ENCODE peak calls at places on chromosomes 3 and 15, in eight cellular contexts. D, Y, V, G, X, B, C and J are unnamed samples. For H3K4me1, the result is how much of the 10 kb centered on the place peaks cover.

GRCh38 chr3:10285742-10286524 is 6.8 kb downstream of the GHRL start:
- DNase-seq in B (no peak), G (no peak), X (no peak), D (no peak), V (peak), C (no peak), Y (no peak), J (no peak)

GRCh38 chr3:126816956-126817777 is 113.1 kb downstream of the CHCHD6 start:
- DNase-seq in V (no peak), X (peak), B (no peak), D (peak), C (no peak), Y (no peak), G (no peak), J (peak)

GRCh38 chr3:133455281-133455680 is 55.4 kb downstream of the BFSP2 start:
- DNase-seq in Y (no peak), X (no peak), V (no peak), D (no peak), C (no peak), G (no peak), B (no peak), J (no peak)

GRCh38 chr3:122742234-122742633 is 51.4 kb downstream of the HSPBAP1 start:
- DNase-seq in Y (no peak), B (no peak), C (no peak), X (no peak), V (no peak), G (no peak), D (no peak), J (no peak)

GRCh38 chr3:36796896-36797295 is 32.5 kb upstream of the DCLK3 start:
- DNase-seq in Y (no peak), G (no peak), X (no peak), D (no peak), C (no peak), V (peak), B (no peak), J (no peak)

GRCh38 chr15:65189102-65189740 is 4.1 kb upstream of the CLPX start:
- DNase-seq in V (peak), X (no peak), B (no peak), Y (no peak), D (peak), G (peak), C (peak), J (no peak)

GRCh38 chr3:37396731-37397130 is 222.3 kb upstream of the LRRFIP2 start:
- DNase-seq in C (no peak), G (no peak), Y (no peak), V (no peak), D (no peak), X (no peak), B (no peak), J (no peak)

GRCh38 chr3:148800414-148800813 is 27.2 kb upstream of the CPB1 start:
- DNase-seq in V (no peak), B (no peak), C (no peak), Y (no peak), X (no peak), G (no peak), D (no peak), J (no peak)

GRCh38 chr3:188320757-188321156 is 166.8 kb downstream of the LPP start:
- DNase-seq in Y (no peak), C (no peak), X (no peak), D (peak), V (peak), G (no peak), B (no peak), J (no peak)

GRCh38 chr3:38125305-38126120 is 11.4 kb downstream of the ACAA1 start:
- DNase-seq in D (no peak), X (no peak), Y (peak), B (no peak), G (no peak), C (no peak), V (no peak), J (no peak)

GRCh38 chr15:35912196-35912595 is 366.2 kb upstream of the DPH6 start:
- DNase-seq in B (no peak), G (peak), C (peak), Y (no peak), V (peak), D (no peak), X (no peak), J (no peak)

GRCh38 chr3:139716908-139717485 is 39.2 kb upstream of the NMNAT3 start:
- DNase-seq in X (no peak), D (no peak), C (no peak), G (no peak), Y (no peak), B (no peak), V (no peak), J (no peak)

GRCh38 chr3:194985031-194985578 is 285.9 kb downstream of the XXYLT1 start:
- DNase-seq in X (peak), G (peak), Y (peak), D (peak), V (peak), C (peak), B (peak), J (no peak)

GRCh38 chr3:160879859-160880258 is 123.8 kb downstream of the PPM1L start:
- DNase-seq in X (no peak), V (no peak), D (no peak), Y (no peak), G (no peak), C (no peak), B (no peak), J (no peak)
- H3K4me1 ChIP-seq in X (under half), V (under half), D (under half), Y (under half), G (under half), C (under half), B (under half), J (under half)

GRCh38 chr3:16462679-16463078 is 50.8 kb downstream of the RFTN1 start:
- DNase-seq in B (no peak), D (no peak), Y (no peak), G (no peak), V (no peak), C (no peak), X (no peak), J (no peak)
- H3K4me1 ChIP-seq in B (under half), D (under half), Y (under half), G (under half), V (under half), C (under half), X (half or more), J (under half)

GRCh38 chr3:50318615-50319014 is 3.9 kb downstream of the HYAL2 start:
- DNase-seq in G (no peak), C (no peak), D (no peak), B (no peak), Y (no peak), V (no peak), X (no peak), J (no peak)

GRCh38 chr3:50317303-50317702 is 5.2 kb downstream of the HYAL2 start:
- DNase-seq in C (no peak), G (no peak), B (no peak), D (no peak), X (no peak), Y (no peak), V (no peak), J (no peak)

GRCh38 chr3:50318163-50318562 is 4.4 kb downstream of the HYAL2 start:
- DNase-seq in X (no peak), B (no peak), V (no peak), Y (no peak), G (no peak), C (no peak), D (no peak), J (no peak)

GRCh38 chr3:50314816-50315215 is 7.7 kb downstream of the HYAL2 start:
- DNase-seq in X (no peak), B (no peak), C (no peak), D (no peak), V (no peak), Y (no peak), G (no peak), J (no peak)

GRCh38 chr3:50316657-50317242 is 5.8 kb downstream of the HYAL2 start:
- DNase-seq in B (peak), G (peak), D (no peak), V (peak), C (no peak), Y (no peak), X (no peak), J (no peak)
- H3K4me1 ChIP-seq in B (half or more), G (under half), D (under half), V (under half), C (under half), Y (under half), X (half or more), J (under half)

GRCh38 chr15:40872791-40873526 is 1.1 kb downstream of the RHOV start:
- DNase-seq in V (no peak), Y (no peak), X (no peak), C (no peak), B (no peak), G (no peak), D (no peak), J (no peak)

GRCh38 chr15:40875996-40876740 is 2.1 kb upstream of the RHOV start:
- DNase-seq in B (no peak), C (no peak), D (no peak), G (no peak), X (no peak), V (no peak), Y (no peak), J (no peak)

GRCh38 chr15:40870716-40871115 is 3.3 kb downstream of the RHOV start:
- DNase-seq in V (no peak), G (no peak), D (no peak), Y (no peak), X (no peak), B (no peak), C (no peak), J (no peak)

GRCh38 chr15:40871749-40872617 is 2.1 kb downstream of the RHOV start:
- DNase-seq in C (no peak), D (no peak), B (no peak), G (peak), V (no peak), X (no peak), Y (no peak), J (no peak)

GRCh38 chr15:40873625-40874561 is at the start of gene RHOV:
- DNase-seq in D (peak), G (peak), X (peak), Y (peak), V (peak), B (peak), C (peak), J (no peak)
- H3K4me1 ChIP-seq in D (under half), G (under half), X (under half), Y (under half), V (under half), B (under half), C (under half), J (under half)

GRCh38 chr3:184315506-184315867 is 1.1 kb downstream of the EIF4G1 start:
- DNase-seq in B (no peak), Y (no peak), C (peak), D (no peak), G (no peak), V (no peak), X (no peak), J (no peak)
- H3K4me1 ChIP-seq in B (half or more), Y (half or more), C (under half), D (under half), G (under half), V (under half), X (half or more), J (half or more)

GRCh38 chr15:81002004-81002253 is 1.2 kb downstream of the TLNRD1 start:
- DNase-seq in G (no peak), Y (no peak), D (no peak), C (no peak), B (peak), X (no peak), V (no peak), J (no peak)
- H3K4me1 ChIP-seq in G (under half), Y (under half), D (under half), C (under half), B (half or more), X (half or more), V (under half), J (half or more)

DNA sequence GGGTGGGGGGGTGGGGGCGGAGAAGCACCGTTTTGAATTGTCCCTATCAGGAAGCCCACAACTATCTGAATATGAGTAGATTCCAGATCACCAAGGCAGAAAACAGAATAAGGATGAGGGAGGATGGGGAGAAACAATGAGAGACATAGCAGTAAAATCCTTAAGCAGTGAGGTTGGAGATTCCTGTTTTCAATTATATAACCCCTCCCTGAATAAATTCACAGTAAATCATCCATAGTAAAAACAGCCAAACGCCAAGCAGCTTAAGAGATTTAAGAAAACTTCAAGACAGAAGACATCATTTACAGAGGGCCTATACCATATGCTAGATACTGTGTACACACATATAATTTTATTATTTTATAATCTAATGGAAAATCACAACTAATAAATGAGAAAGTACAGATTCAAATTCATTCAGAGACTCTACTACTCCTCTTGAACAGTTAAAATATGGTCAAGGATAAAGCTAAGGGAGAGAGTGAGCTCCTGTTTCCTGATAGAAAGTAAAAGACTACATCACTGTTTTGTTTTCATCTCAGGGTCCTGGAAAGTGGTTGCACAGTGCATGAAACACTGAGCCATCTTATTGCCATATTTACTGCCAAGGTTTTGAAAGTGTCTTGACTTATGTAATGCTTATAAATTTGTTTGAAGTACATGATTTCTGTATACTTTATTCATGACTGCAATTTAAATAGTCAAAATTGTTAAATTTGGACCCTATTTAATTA is 141.6 kb downstream of the TBL1XR1 start:
- DNase-seq in B (no peak), D (no peak), Y (no peak), C (no peak), V (no peak), G (no peak), X (no peak), J (no peak)
- H3K4me1 ChIP-seq in B (under half), D (under half), Y (under half), C (under half), V (under half), G (under half), X (half or more), J (under half)